ENCODE peak calls at places on chromosomes 11 and 22, in seven cellular contexts. A, K, J, L, X, P and Y are unnamed samples.

GRCh38 chr11:123363556-123363955 is 66.5 kb upstream of the GRAMD1B start:
- DNase-seq in A (no peak), K (no peak), J (no peak), L (no peak), X (no peak), P (no peak), Y (no peak)

GRCh38 chr11:106461839-106462545 is 384.5 kb downstream of the AASDHPPT start:
- DNase-seq in A (no peak), K (no peak), J (no peak), L (no peak), X (no peak), P (no peak), Y (no peak)

GRCh38 chr11:128399186-128399585 is 188.2 kb downstream of the ETS1 start:
- DNase-seq in A (no peak), K (no peak), J (no peak), L (no peak), X (no peak), P (no peak), Y (peak; percentile 54)

GRCh38 chr11:132472411-132473205 is 1059.7 kb downstream of the OPCML start:
- DNase-seq in A (no peak), K (no peak), J (peak; percentile 45), L (no peak), X (no peak), P (no peak), Y (no peak)

GRCh38 chr11:57513911-57514537 is 1.5 kb downstream of the SLC43A1 start:
- DNase-seq in A (peak; percentile 83), K (no peak), J (no peak), L (no peak), X (no peak), P (peak; percentile 82), Y (no peak)

GRCh38 chr11:123509737-123510578 is 79.9 kb downstream of the GRAMD1B start:
- DNase-seq in A (no peak), K (no peak), J (peak; percentile 92), L (no peak), X (no peak), P (no peak), Y (no peak)

GRCh38 chr11:2818503-2818902 is 67.1 kb downstream of the CDKN1C start:
- DNase-seq in A (peak; percentile 59), K (no peak), J (no peak), L (no peak), X (no peak), P (peak; percentile 11), Y (no peak)

GRCh38 chr22:39593931-39594285 is 23.4 kb downstream of the CACNA1I start:
- DNase-seq in A (no peak), K (no peak), J (no peak), L (no peak), X (no peak), P (no peak), Y (no peak)

GRCh38 chr11:74282421-74282820 is 29.0 kb downstream of the P4HA3 start:
- DNase-seq in A (no peak), K (no peak), J (no peak), L (no peak), X (no peak), P (no peak), Y (no peak)

GRCh38 chr11:85767277-85767676 is 43.7 kb downstream of the SYTL2 start:
- DNase-seq in A (no peak), K (no peak), J (no peak), L (no peak), X (no peak), P (no peak), Y (no peak)

GRCh38 chr11:63841554-63841953 is 2.6 kb downstream of the MARK2 start:
- DNase-seq in A (no peak), K (no peak), J (peak; percentile 52), L (no peak), X (no peak), P (no peak), Y (peak; percentile 71)

GRCh38 chr22:18024276-18024939 is at the start of gene MICAL3:
- DNase-seq in A (peak; percentile 84), K (peak; percentile 34), J (peak; percentile 75), L (no peak), X (no peak), P (peak; percentile 85), Y (peak; percentile 68)

GRCh38 chr11:134139873-134140331 is 71.0 kb downstream of the JAM3 start:
- DNase-seq in A (no peak), K (peak; percentile 62), J (peak; percentile 67), L (no peak), X (peak; percentile 12), P (peak; percentile 64), Y (peak; percentile 58)

GRCh38 chr11:72844356-72844755 is 30.1 kb downstream of the ATG16L2 start:
- DNase-seq in A (no peak), K (no peak), J (no peak), L (no peak), X (no peak), P (no peak), Y (no peak)

GRCh38 chr22:42500836-42501179 is 18.8 kb downstream of the RRP7A start:
- DNase-seq in A (no peak), K (no peak), J (no peak), L (no peak), X (no peak), P (peak; percentile 80), Y (no peak)

GRCh38 chr11:38005597-38005996 is 1407.6 kb upstream of the RAG2 start:
- DNase-seq in A (no peak), K (no peak), J (no peak), L (no peak), X (no peak), P (no peak), Y (no peak)

GRCh38 chr22:38135133-38135706 is 24.7 kb upstream of the BAIAP2L2 start:
- DNase-seq in A (peak; percentile 22), K (peak; percentile 53), J (no peak), L (no peak), X (peak; percentile 73), P (no peak), Y (peak; percentile 94)

GRCh38 chr11:122984186-122985011 is 2.8 kb upstream of the BSX start:
- DNase-seq in A (no peak), K (no peak), J (no peak), L (no peak), X (no peak), P (no peak), Y (peak; percentile 12)

DNA sequence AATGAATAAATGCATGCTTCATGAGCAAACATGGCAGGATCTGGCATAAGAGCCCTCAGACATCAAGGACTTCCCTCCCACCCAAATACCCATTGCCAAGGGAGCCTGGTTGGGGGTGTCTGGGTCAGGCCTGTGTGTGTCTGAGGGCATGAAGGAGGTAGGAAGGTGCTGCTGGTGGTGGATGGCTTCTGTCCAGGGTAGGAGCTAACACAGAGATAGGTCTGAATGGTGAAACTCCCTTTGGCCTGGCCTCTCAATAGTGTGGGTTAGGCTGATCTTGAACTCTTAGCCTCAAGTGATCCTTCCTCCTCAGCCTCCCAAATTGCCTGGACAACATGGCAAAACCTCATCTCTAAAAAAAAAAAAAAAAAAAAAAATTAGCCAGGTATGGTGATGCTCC is 2.8 kb downstream of the AMPD3 start:
- DNase-seq in A (no peak), K (no peak), J (no peak), L (peak; percentile 75), X (no peak), P (no peak), Y (no peak)
- H3K27ac ChIP-seq in A (no peak overlapping the region), K (no peak overlapping the region), J (no peak overlapping the region), L (no peak overlapping the region), X (no peak overlapping the region), P (no peak overlapping the region), Y (no peak overlapping the region)

DNA sequence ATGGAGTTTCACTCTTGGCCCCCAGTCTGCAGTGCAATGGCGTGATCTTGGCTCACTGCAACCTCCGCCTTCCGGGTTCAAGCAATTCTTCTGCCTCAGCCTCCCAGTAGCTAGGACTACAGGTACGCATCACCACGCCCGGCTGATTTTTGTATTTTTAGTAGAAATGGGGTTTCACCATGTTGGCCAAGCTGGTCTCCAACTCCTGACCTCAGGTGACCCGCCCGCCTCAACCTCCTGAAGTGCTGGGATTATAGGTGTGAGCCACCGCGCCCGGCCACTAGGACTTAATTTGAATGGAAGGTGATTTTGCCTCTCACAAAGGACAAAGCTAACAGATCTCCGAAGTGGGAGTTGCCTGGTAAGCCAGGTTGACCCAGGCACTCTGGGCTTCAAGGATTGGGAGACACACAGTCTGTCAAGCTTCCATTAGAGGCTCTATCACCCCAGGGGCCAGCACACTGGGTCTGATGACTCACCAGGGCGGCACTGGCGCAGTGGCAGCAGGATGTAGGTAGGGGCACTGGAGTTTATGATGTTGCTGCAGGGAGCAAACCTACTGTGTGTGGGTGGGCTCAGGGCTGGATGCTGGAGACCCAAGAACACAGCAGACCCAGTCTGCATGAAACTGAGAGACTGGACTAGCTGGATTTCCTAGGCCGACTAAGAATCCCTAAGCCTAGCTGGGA is 17.8 kb upstream of the KCTD14 start:
- DNase-seq in A (no peak), K (no peak), J (no peak), L (no peak), X (no peak), P (no peak), Y (no peak)
- H3K27ac ChIP-seq in A (peak overlapping the region; percentile 53), K (peak overlapping the region; percentile 85), J (no peak overlapping the region), L (peak overlapping the region; percentile 71), X (peak overlapping the region; percentile 91), P (no peak overlapping the region), Y (peak overlapping the region; percentile 91)

DNA sequence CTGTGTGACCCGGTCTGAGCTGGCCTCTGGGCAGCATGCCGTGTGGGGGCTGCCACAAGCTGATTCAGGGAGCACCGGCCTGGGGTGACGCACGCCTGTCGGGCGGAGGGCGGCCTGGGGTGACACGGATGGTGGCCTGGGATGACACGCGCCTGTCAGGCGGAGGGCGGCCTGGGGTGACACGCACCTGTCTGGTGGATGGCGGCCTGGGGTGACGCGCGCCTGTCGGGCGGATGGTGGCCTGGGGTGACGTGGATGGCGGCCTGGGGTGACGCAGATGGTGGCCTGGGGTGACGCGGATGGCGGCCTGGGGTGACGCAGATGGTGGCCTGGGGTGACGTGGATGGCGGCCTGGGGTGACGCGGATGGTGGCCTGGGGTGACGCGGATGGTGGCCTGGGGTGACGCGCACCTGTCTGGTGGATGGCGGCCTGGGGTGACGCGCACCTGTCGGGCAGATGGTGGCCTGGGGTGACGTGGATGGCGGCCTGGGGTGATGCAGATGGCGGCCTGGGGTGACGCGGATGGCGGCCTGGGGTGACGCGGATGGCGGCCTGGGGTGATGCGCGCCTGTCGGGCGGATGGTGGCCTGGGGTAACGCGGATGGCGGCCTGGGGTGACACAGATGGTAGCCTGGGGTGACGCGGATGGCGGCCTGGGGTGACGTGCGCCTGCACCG is 21.5 kb downstream of the PTDSS2 start:
- DNase-seq in A (no peak), K (no peak), J (no peak), L (no peak), X (no peak), P (peak; percentile 48), Y (no peak)
- H3K27ac ChIP-seq in A (no peak overlapping the region), K (no peak overlapping the region), J (no peak overlapping the region), L (peak overlapping the region; percentile 79), X (no peak overlapping the region), P (no peak overlapping the region), Y (no peak overlapping the region)

GRCh38 chr11:118260353-118260752 is 3.7 kb downstream of the MPZL2 start:
- DNase-seq in A (no peak), K (no peak), J (no peak), L (no peak), X (no peak), P (no peak), Y (no peak)

GRCh38 chr11:118263694-118264567 is at the start of gene MPZL2:
- DNase-seq in A (peak; percentile 85), K (peak; percentile 65), J (no peak), L (no peak), X (peak; percentile 90), P (peak; percentile 54), Y (peak; percentile 98)

GRCh38 chr11:118265954-118266353 is 1.9 kb upstream of the MPZL2 start:
- DNase-seq in A (peak; percentile 88), K (no peak), J (no peak), L (no peak), X (no peak), P (peak; percentile 60), Y (peak; percentile 74)

GRCh38 chr11:118264568-118265470 is 722 bp upstream of the MPZL2 start:
- DNase-seq in A (no peak), K (no peak), J (no peak), L (no peak), X (no peak), P (no peak), Y (no peak)

GRCh38 chr11:118263109-118263508 is 988 bp downstream of the MPZL2 start:
- DNase-seq in A (no peak), K (no peak), J (no peak), L (no peak), X (no peak), P (no peak), Y (no peak)
- H3K27ac ChIP-seq in A (no peak overlapping the region), K (peak overlapping the region; percentile 66), J (no peak overlapping the region), L (no peak overlapping the region), X (peak overlapping the region; percentile 91), P (no peak overlapping the region), Y (peak overlapping the region; percentile 96)